ENCODE peak calls at places on chromosome 9, in five cellular contexts. L is activated CD8-positive, alpha-beta T cell treated with anti-CD3 and anti-CD28 coated beads for 36 hours; Y is neural crest cell; O is germinal center; U is foreskin fibroblast. R is an unnamed sample.

GRCh38 chr9:22103650-22104575 is 94.8 kb upstream of the CDKN2B start:
- DNase-seq in U (peak; percentile 76), O (no peak), Y (no peak), L (no peak), R (no peak)

GRCh38 chr9:4382722-4383317 is 83.0 kb upstream of the GLIS3 start:
- DNase-seq in L (no peak), U (peak; percentile 58), O (peak; percentile 16), Y (peak; percentile 5), R (no peak)

GRCh38 chr9:128034821-128035764 is 32.0 kb downstream of the NAIF1 start:
- DNase-seq in Y (peak; percentile 53), U (peak; percentile 87), L (peak; percentile 76), O (peak; percentile 86), R (peak; percentile 52)

GRCh38 chr9:117528225-117528624 is 113.4 kb upstream of the ASTN2 start:
- DNase-seq in U (peak; percentile 4), Y (no peak), L (no peak), O (no peak), R (no peak)

GRCh38 chr9:73152953-73153352 is 1.3 kb downstream of the ANXA1 start:
- DNase-seq in Y (no peak), O (no peak), U (peak; percentile 52), L (peak; percentile 33), R (no peak)

GRCh38 chr9:132879443-132880310 is 979 bp downstream of the SPACA9 start:
- DNase-seq in Y (no peak), L (no peak), U (no peak), O (no peak), R (no peak)

GRCh38 chr9:129473523-129474244 is 147.2 kb downstream of the C9orf50 start:
- DNase-seq in Y (no peak), O (no peak), U (peak; percentile 93), L (no peak), R (no peak)

GRCh38 chr9:137589441-137590122 is 730 bp downstream of the ZMYND19 start:
- DNase-seq in L (peak; percentile 26), O (no peak), Y (no peak), U (peak; percentile 53), R (no peak)

GRCh38 chr9:125634040-125634717 is 72.8 kb downstream of the MAPKAP1 start:
- DNase-seq in U (peak; percentile 41), Y (no peak), O (no peak), L (no peak), R (no peak)

GRCh38 chr9:16811987-16812685 is 58.3 kb downstream of the BNC2 start:
- DNase-seq in Y (no peak), U (no peak), O (no peak), L (no peak), R (no peak)

GRCh38 chr9:10479172-10479571 is 133.6 kb downstream of the PTPRD start:
- DNase-seq in O (no peak), L (no peak), U (no peak), Y (no peak), R (no peak)

GRCh38 chr9:19583890-19584289 is 175.1 kb downstream of the ACER2 start:
- DNase-seq in Y (no peak), U (no peak), L (no peak), O (no peak), R (no peak)

GRCh38 chr9:90547896-90548295 is 94.7 kb downstream of the DIRAS2 start:
- DNase-seq in Y (no peak), L (no peak), U (no peak), O (no peak), R (no peak)

GRCh38 chr9:134379774-134380431 is 53.6 kb downstream of the RXRA start:
- DNase-seq in O (no peak), L (no peak), U (no peak), Y (no peak), R (no peak)

GRCh38 chr9:100352201-100352726 is 478 bp downstream of the TEX10 start:
- DNase-seq in Y (no peak), L (peak; percentile 51), U (peak; percentile 46), O (peak; percentile 33), R (no peak)

GRCh38 chr9:101398930-101399640 is 434 bp downstream of the ZNF189 start:
- DNase-seq in Y (no peak), L (peak; percentile 15), U (no peak), O (no peak), R (no peak)